ENCODE peak calls at places on chromosomes 1 and 21, in six cellular contexts. A, K, F, M, O and V are unnamed samples.

GRCh38 chr1:55466343-55466742 is 251.2 kb upstream of the USP24 start:
- DNase-seq in M (no peak), K (no peak), F (no peak), O (no peak), A (no peak), V (no peak)

GRCh38 chr1:81007024-81007423 is 793.7 kb upstream of the ADGRL2 start:
- DNase-seq in K (no peak), O (no peak), F (no peak), A (no peak), M (no peak), V (no peak)

GRCh38 chr1:24364975-24365678 is 46.0 kb downstream of the GRHL3 start:
- DNase-seq in K (peak; percentile 30), M (peak; percentile 82), O (no peak), F (no peak), A (no peak), V (no peak)

GRCh38 chr1:53685272-53686051 is 53.5 kb downstream of the GLIS1 start:
- DNase-seq in O (no peak), K (no peak), F (no peak), A (no peak), M (peak; percentile 26), V (no peak)

GRCh38 chr1:178442925-178443324 is 53.8 kb downstream of the CLEC20A start:
- DNase-seq in F (no peak), M (no peak), O (no peak), A (no peak), K (no peak), V (no peak)

GRCh38 chr1:27634982-27635362 is at the start of gene FGR:
- DNase-seq in A (no peak), K (peak; percentile 49), M (no peak), O (peak; percentile 84), F (no peak), V (peak; percentile 90)

GRCh38 chr1:25617626-25618432 is 1.2 kb downstream of the MAN1C1 start:
- DNase-seq in A (no peak), K (peak; percentile 43), F (peak; percentile 38), M (no peak), O (peak; percentile 68), V (peak; percentile 89)

GRCh38 chr1:43171312-43171875 is 696 bp downstream of the EBNA1BP2 start:
- DNase-seq in A (no peak), K (no peak), O (no peak), F (no peak), M (no peak), V (no peak)

GRCh38 chr21:43913928-43914327 is 48.9 kb downstream of the AGPAT3 start:
- DNase-seq in A (no peak), F (no peak), O (no peak), M (peak; percentile 76), K (no peak), V (no peak)

GRCh38 chr1:236133802-236134201 is 8.5 kb upstream of the GPR137B start:
- DNase-seq in O (no peak), A (no peak), F (no peak), M (no peak), K (no peak), V (no peak)

GRCh38 chr1:112533029-112533428 is 24.3 kb downstream of the WNT2B start:
- DNase-seq in K (no peak), A (no peak), O (no peak), M (peak; percentile 70), F (no peak), V (no peak)

GRCh38 chr1:11070876-11071275 is 11.1 kb upstream of the SRM start:
- DNase-seq in O (no peak), K (no peak), M (no peak), A (no peak), F (no peak), V (no peak)

GRCh38 chr1:188782220-188782841 is 1695.3 kb downstream of the BRINP3 start:
- DNase-seq in K (no peak), F (no peak), A (no peak), O (no peak), M (peak; percentile 64), V (no peak)

GRCh38 chr1:63877816-63878215 is 104.0 kb downstream of the ROR1 start:
- DNase-seq in M (peak; percentile 73), A (no peak), K (no peak), F (no peak), O (no peak), V (peak; percentile 61)

GRCh38 chr1:234322979-234323378 is 50.3 kb upstream of the COA6 start:
- DNase-seq in M (no peak), F (no peak), A (peak; percentile 49), K (no peak), O (peak; percentile 78), V (no peak)

GRCh38 chr1:2465371-2466269 is 10.5 kb upstream of the PLCH2 start:
- DNase-seq in M (no peak), F (no peak), K (no peak), A (no peak), O (no peak), V (no peak)
- H3K27ac ChIP-seq in M (no peak overlapping the region), F (no peak overlapping the region), K (no peak overlapping the region), A (no peak overlapping the region), O (no peak overlapping the region), V (no peak overlapping the region)

GRCh38 chr1:206460846-206461426 is 9.3 kb upstream of the IKBKE start:
- DNase-seq in F (no peak), K (no peak), M (no peak), O (no peak), A (no peak), V (no peak)

GRCh38 chr1:206463137-206463536 is 7.1 kb upstream of the IKBKE start:
- DNase-seq in A (no peak), M (no peak), F (no peak), O (no peak), K (no peak), V (no peak)

GRCh38 chr1:206463911-206464310 is 6.4 kb upstream of the IKBKE start:
- DNase-seq in F (no peak), M (no peak), K (no peak), A (no peak), O (no peak), V (no peak)

GRCh38 chr1:206459703-206460102 is 10.6 kb upstream of the IKBKE start:
- DNase-seq in A (no peak), O (no peak), K (no peak), M (no peak), F (no peak), V (no peak)

DNA sequence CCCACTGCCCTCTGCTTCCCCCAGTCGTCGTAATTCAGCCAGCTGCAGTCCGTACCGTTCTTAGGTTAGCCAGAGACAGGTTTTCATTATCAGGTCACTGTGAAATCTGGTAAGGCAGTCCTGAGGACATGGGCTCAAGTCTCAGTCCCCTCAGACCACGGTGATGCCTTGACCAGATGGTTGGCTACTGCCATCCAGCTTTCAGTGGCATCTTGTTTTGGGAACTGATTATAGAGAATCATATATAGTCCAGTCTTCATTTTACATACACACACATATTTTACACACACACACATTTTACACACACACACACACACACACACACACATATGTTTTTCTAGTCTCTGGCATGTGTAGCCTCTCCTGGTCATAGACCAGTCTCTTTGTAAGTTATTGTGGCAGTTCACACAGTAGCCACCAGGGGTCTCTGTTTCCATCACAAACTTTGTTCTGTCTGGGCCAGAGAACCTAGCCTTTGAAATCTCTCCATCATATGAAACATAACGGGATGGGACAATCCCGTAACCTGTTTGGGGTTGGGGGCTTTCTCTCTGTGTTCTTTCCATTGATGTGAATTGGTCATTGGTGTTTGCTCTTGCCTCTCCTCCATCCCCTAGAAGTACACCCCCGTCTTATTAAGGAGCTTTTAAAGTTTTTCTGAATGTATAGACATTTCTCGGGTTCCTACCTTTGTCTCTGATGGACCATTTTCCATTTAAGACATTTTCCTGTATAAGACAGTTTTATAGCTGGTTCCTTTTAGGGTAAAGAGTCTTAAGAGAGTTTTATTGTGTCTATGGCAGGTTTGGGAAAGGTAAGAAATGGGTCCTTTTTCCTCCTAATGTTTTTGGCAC is 8.4 kb upstream of the IKBKE start:
- DNase-seq in O (no peak), M (peak; percentile 75), K (peak; percentile 80), A (peak; percentile 57), F (peak; percentile 80), V (peak; percentile 62)
- H3K36me3 ChIP-seq in O (peaks cover 24% of the 10 kb centered on the region), M (peaks cover 50% of the 10 kb centered on the region), K (no peaks in the 10 kb centered on the region), A (no peaks in the 10 kb centered on the region), F (no peaks in the 10 kb centered on the region), V (no peaks in the 10 kb centered on the region)

GRCh38 chr1:76682152-76682551 is 185.1 kb upstream of the ST6GALNAC5 start:
- DNase-seq in M (no peak), A (no peak), F (no peak), K (no peak), O (no peak), V (no peak)
- H3K4me1 ChIP-seq in M (no peaks in the 10 kb centered on the region), A (no peaks in the 10 kb centered on the region), F (no peaks in the 10 kb centered on the region), K (no peaks in the 10 kb centered on the region), O (no peaks in the 10 kb centered on the region), V (no peaks in the 10 kb centered on the region)

DNA sequence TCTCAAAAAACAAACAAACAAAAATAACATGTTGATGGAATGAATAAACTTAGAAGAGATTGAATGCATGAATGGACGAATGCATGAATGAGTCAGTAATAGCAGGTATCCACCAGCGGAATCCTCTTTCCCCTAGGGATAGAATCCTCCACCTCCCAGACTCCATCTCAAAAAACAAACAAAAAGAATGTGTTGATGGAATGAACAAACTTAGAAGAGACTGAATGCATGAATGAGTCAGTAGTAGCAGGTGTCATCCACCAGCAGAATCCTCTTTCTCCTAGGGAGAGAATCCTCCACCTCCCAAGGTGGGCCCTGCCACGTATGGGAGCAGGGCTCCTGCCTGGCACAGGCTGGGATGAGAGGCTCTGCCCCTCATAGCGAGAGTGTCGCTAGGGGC is 26.8 kb upstream of the RNF19B start:
- DNase-seq in M (no peak), F (no peak), O (no peak), K (no peak), A (no peak), V (no peak)
- H3K27ac ChIP-seq in M (no peak overlapping the region), F (no peak overlapping the region), O (peak overlapping the region; percentile 84), K (no peak overlapping the region), A (no peak overlapping the region), V (peak overlapping the region; percentile 87)

GRCh38 chr1:34668063-34668462 is 86.8 kb upstream of the GJB5 start:
- DNase-seq in M (no peak), F (no peak), O (no peak), K (no peak), A (no peak), V (no peak)
- H3K36me3 ChIP-seq in M (no peaks in the 10 kb centered on the region), F (no peaks in the 10 kb centered on the region), O (no peaks in the 10 kb centered on the region), K (no peaks in the 10 kb centered on the region), A (no peaks in the 10 kb centered on the region), V (no peaks in the 10 kb centered on the region)

GRCh38 chr21:45970674-45971486 is 10.7 kb upstream of the COL6A1 start:
- DNase-seq in M (peak; percentile 62), F (peak; percentile 80), A (no peak), O (no peak), K (peak; percentile 53), V (peak; percentile 89)
- H3K4me1 ChIP-seq in M (peaks cover 40% of the 10 kb centered on the region), F (peaks cover 32% of the 10 kb centered on the region), A (peaks cover 9% of the 10 kb centered on the region), O (peaks cover 48% of the 10 kb centered on the region), K (peaks cover 8% of the 10 kb centered on the region), V (peaks cover 36% of the 10 kb centered on the region)

GRCh38 chr1:9112961-9113880 is 15.7 kb downstream of the GPR157 start:
- DNase-seq in M (peak; percentile 65), A (no peak), F (peak; percentile 16), K (no peak), O (no peak), V (no peak)

GRCh38 chr1:9111957-9112356 is 16.9 kb downstream of the GPR157 start:
- DNase-seq in O (no peak), F (no peak), A (no peak), M (no peak), K (no peak), V (no peak)

GRCh38 chr1:9111357-9111691 is 17.6 kb downstream of the GPR157 start:
- DNase-seq in M (no peak), O (no peak), A (no peak), F (no peak), K (no peak), V (no peak)

GRCh38 chr1:9108056-9108665 is 20.7 kb downstream of the GPR157 start:
- DNase-seq in M (no peak), A (no peak), F (peak; percentile 19), O (no peak), K (no peak), V (no peak)

GRCh38 chr1:9110669-9111356 is 18.1 kb downstream of the GPR157 start:
- DNase-seq in K (peak; percentile 91), A (peak; percentile 90), M (peak; percentile 83), O (peak; percentile 94), F (peak; percentile 95), V (peak; percentile 94)
- H3K27ac ChIP-seq in K (no peak overlapping the region), A (no peak overlapping the region), M (no peak overlapping the region), O (no peak overlapping the region), F (no peak overlapping the region), V (no peak overlapping the region)